ENCODE peak calls at places on chromosomes 3 and 15, in ten cellular contexts. E is fibroblast of pulmonary artery, A is GM06990, Y is H7, N is ovary, K is SJSA1, V is dorsolateral prefrontal cortex, M is PC-9, P is AG10803, J is tibial artery. L is an unnamed sample.
A peak's percentile ranks its signal among the peaks of the same experiment; 100 is the strongest.

GRCh38 chr3:42263354-42264346 is 2.3 kb downstream of the CCK start:
- DNase-seq in E (no peak), A (no peak), Y (peak; percentile 87), N (no peak), K (peak; percentile 31), V (peak; percentile 32), M (peak; percentile 35), P (no peak), J (no peak), L (no peak)

GRCh38 chr3:53166781-53167291 is 5.8 kb downstream of the PRKCD start:
- DNase-seq in E (peak; percentile 76), A (no peak), Y (peak; percentile 57), N (no peak), K (peak; percentile 55), V (no peak), M (no peak), P (peak; percentile 65), J (peak; percentile 74), L (no peak)

GRCh38 chr3:155084567-155084966 is 4.4 kb downstream of the MME start:
- DNase-seq in E (no peak), A (no peak), Y (no peak), N (no peak), K (no peak), V (no peak), M (no peak), P (no peak), J (no peak), L (no peak)

GRCh38 chr3:112007641-112008040 is 8.9 kb downstream of the TAGLN3 start:
- DNase-seq in E (peak; percentile 57), A (no peak), Y (no peak), N (no peak), K (no peak), V (no peak), M (no peak), P (peak; percentile 88), J (peak; percentile 30), L (no peak)

GRCh38 chr3:186566772-186567071 is 417 bp downstream of the TBCCD1 start:
- DNase-seq in E (no peak), A (no peak), Y (peak; percentile 54), N (no peak), K (no peak), V (no peak), M (no peak), P (no peak), J (no peak), L (no peak)

GRCh38 chr15:60523056-60523455 is 44.1 kb upstream of the ICE2 start:
- DNase-seq in E (peak; percentile 51), A (no peak), Y (no peak), N (no peak), K (no peak), V (no peak), M (no peak), P (peak; percentile 62), J (no peak), L (no peak)

GRCh38 chr3:146326875-146327543 is 76.1 kb upstream of the PLSCR4 start:
- DNase-seq in E (peak; percentile 93), A (no peak), Y (peak; percentile 8), N (peak; percentile 47), K (no peak), V (no peak), M (no peak), P (peak; percentile 76), J (no peak), L (peak; percentile 25)

GRCh38 chr15:25783607-25784131 is 79.5 kb downstream of the ATP10A start:
- DNase-seq in E (peak; percentile 25), A (no peak), Y (peak; percentile 90), N (no peak), K (peak; percentile 79), V (no peak), M (no peak), P (peak; percentile 70), J (no peak), L (no peak)

GRCh38 chr3:74001481-74001880 is 376.7 kb upstream of the PDZRN3 start:
- DNase-seq in E (no peak), A (no peak), Y (no peak), N (no peak), K (no peak), V (no peak), M (no peak), P (no peak), J (no peak), L (no peak)

GRCh38 chr3:4271834-4272233 is 31.3 kb upstream of the SETMAR start:
- DNase-seq in E (peak; percentile 32), A (no peak), Y (peak; percentile 52), N (no peak), K (no peak), V (no peak), M (no peak), P (peak; percentile 26), J (no peak), L (no peak)

GRCh38 chr3:157531771-157532170 is 28.6 kb upstream of the VEPH1 start:
- DNase-seq in E (no peak), A (no peak), Y (no peak), N (no peak), K (no peak), V (no peak), M (no peak), P (no peak), J (no peak), L (no peak)

DNA sequence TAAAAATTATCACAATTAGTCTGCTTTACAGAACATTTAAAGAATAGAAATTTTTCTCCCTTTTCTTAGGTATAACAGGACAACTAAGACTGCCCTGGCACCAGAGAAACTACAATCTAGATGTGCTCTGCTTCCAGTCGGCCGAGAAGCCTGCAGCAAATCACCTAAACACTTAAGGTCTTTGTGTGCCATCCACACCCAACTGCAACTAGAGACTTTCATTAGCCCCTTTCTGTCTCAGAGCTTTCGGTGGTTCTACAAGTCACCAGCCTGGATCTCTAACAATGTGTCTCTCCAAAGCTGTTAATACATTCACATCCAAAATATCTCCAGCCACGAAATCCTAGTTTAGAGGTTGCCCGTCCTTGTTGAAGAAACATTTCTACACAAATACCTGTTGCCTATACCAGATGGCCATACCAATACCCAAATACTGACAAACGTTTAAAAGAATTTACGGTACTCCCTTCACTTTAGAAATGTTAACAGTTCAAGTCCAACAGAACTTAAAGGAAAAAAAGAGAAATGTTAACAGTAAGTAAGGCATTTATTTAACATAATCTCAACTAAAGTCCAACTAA is 6.7 kb downstream of the PRC1 start:
- DNase-seq in E (no peak), A (no peak), Y (no peak), N (no peak), K (no peak), V (no peak), M (no peak), P (no peak), J (no peak), L (no peak)
- H3K4me3 ChIP-seq in E (no peak overlapping the region), A (no peak overlapping the region), Y (no peak overlapping the region), N (no peak overlapping the region), K (no peak overlapping the region), V (no peak overlapping the region), M (no peak overlapping the region), P (no peak overlapping the region), J (no peak overlapping the region), L (peak overlapping the region; percentile 46)

DNA sequence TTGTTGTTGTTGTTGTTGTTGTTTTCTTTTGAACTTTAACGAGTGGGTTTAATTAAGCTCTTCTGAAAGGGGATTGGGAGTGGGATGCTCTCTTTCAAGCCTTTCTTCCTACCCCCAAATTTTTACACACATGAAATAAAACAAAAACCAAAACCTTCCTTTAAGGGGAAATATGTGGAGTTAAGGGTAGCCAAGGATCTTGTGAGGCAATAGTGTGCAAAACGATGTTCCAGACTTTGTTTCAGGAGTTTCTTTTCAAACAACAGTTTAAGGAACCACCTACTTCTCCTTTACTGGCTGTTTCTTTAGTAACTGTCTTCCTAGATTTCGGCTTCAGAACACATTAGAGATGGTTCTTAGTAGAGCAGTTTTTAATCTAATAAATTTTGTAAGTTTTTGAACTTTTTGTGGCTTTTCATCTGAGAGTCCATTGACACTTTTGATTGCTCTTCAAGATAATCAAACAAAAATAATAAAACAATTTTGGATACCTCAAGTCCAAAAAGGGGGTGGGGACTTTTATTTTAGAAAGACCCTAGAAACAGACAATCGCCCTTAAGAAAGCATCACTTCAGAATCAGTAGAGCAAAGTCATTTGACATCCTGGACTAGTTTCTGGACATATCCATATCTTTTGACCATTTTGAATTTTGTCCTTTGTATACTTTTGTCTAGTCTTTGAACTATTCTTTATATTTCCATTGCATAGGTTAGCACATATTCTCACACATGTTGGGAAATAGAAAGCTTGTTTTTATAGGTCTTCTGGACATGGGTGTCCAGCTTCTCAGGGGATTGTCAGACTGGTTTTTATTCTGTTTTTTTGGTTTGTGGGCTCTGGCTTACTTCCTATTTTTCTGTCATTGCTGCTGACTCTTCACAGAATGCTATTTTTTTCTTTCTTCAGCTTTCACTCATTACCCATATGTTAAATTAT is 6.0 kb downstream of the DIPK2A start:
- DNase-seq in E (peak; percentile 64), A (no peak), Y (no peak), N (no peak), K (no peak), V (no peak), M (no peak), P (peak; percentile 20), J (no peak), L (no peak)
- H3K4me3 ChIP-seq in E (peak overlapping the region; percentile 38), A (peak overlapping the region; percentile 10), Y (no peak overlapping the region), N (no peak overlapping the region), K (no peak overlapping the region), V (peak overlapping the region; percentile 94), M (no peak overlapping the region), P (no peak overlapping the region), J (peak overlapping the region; percentile 34), L (no peak overlapping the region)

GRCh38 chr3:48899298-48899697 is 616 bp upstream of the SLC25A20 start:
- DNase-seq in E (no peak), A (no peak), Y (no peak), N (no peak), K (no peak), V (no peak), M (no peak), P (no peak), J (no peak), L (no peak)
- H3K4me3 ChIP-seq in E (peak overlapping the region; percentile 78), A (no peak overlapping the region), Y (no peak overlapping the region), N (peak overlapping the region; percentile 71), K (peak overlapping the region; percentile 54), V (peak overlapping the region; percentile 75), M (peak overlapping the region; percentile 60), P (peak overlapping the region; percentile 88), J (peak overlapping the region; percentile 87), L (peak overlapping the region; percentile 75)

DNA sequence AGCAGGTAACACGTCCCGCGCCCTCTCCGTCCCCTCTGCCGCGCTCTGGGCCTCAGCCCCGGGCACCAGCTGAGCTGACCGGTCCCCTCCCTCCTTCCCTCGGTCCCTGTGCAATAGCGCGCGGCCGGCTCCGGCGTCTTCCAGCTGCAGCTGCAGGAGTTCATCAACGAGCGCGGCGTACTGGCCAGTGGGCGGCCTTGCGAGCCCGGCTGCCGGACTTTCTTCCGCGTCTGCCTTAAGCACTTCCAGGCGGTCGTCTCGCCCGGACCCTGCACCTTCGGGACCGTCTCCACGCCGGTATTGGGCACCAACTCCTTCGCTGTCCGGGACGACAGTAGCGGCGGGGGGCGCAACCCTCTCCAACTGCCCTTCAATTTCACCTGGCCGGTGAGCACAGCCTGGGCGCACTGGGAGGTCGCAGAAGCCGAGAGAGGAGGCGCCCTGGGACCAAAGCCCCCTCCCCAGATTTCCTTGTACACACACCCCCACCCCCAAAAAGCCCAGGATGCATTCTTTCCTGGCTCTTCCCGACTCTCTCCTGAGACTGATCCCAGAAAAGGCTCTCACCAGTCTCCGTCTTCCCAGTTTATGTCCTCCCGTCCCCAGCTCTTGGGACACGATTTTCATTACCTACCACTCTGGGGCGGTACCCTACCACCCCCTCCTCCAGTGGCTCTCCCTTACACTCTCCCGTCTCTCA is 740 bp downstream of the DLL4 start:
- DNase-seq in E (peak; percentile 61), A (no peak), Y (peak; percentile 81), N (no peak), K (no peak), V (no peak), M (no peak), P (peak; percentile 45), J (peak; percentile 43), L (no peak)
- H3K4me3 ChIP-seq in E (peak overlapping the region; percentile 38), A (peak overlapping the region; percentile 56), Y (peak overlapping the region; percentile 46), N (peak overlapping the region; percentile 40), K (peak overlapping the region; percentile 15), V (peak overlapping the region; percentile 54), M (peak overlapping the region; percentile 77), P (peak overlapping the region; percentile 43), J (peak overlapping the region; percentile 66), L (peak overlapping the region; percentile 67)